ENCODE peak calls at places on chromosome 16, in seven cellular contexts. W is left ventricle myocardium inferior, Z is body of pancreas, F is MM.1S, X is astrocyte, V is lung, C is psoas muscle. G is an unnamed sample.

GRCh38 chr16:337975-338575 is 14.4 kb downstream of the AXIN1 start:
- DNase-seq in Z (no peak), C (no peak), V (no peak), X (no peak), W (no peak), F (no peak), G (no peak)

GRCh38 chr16:50587543-50587942 is 39.3 kb downstream of the NKD1 start:
- DNase-seq in W (no peak), X (no peak), C (no peak), Z (no peak), F (no peak), V (no peak), G (no peak)

GRCh38 chr16:64545769-64546168 is 576.1 kb downstream of the CDH11 start:
- DNase-seq in F (no peak), C (no peak), V (no peak), Z (no peak), X (peak), W (no peak), G (no peak)

GRCh38 chr16:80788016-80788415 is 16.4 kb downstream of the CDYL2 start:
- DNase-seq in W (no peak), Z (no peak), F (no peak), C (no peak), X (peak), V (no peak), G (no peak)

GRCh38 chr16:54265558-54266213 is 20.9 kb downstream of the IRX3 start:
- DNase-seq in F (no peak), W (no peak), X (peak), Z (no peak), C (no peak), V (no peak), G (no peak)

GRCh38 chr16:29804455-29805231 is 1.7 kb upstream of the MAZ start:
- DNase-seq in C (peak), F (peak), Z (peak), W (peak), X (no peak), V (no peak), G (no peak)

GRCh38 chr16:84058211-84058610 is 15.6 kb upstream of the SLC38A8 start:
- DNase-seq in F (no peak), C (peak), X (no peak), W (no peak), Z (no peak), V (no peak), G (peak)

GRCh38 chr16:35731341-35732040 is 2272.1 kb downstream of the TP53TG3F start:
- DNase-seq in W (no peak), C (no peak), X (no peak), Z (no peak), F (no peak), V (no peak), G (no peak)

GRCh38 chr16:79066621-79067020 is 533.9 kb downstream of the MAF start:
- DNase-seq in X (no peak), C (no peak), Z (peak), F (no peak), V (no peak), W (no peak), G (peak)

GRCh38 chr16:66894948-66895696 is 14.8 kb downstream of the PDP2 start:
- DNase-seq in C (peak), W (peak), V (peak), X (peak), F (peak), Z (peak), G (peak)

GRCh38 chr16:78762222-78762621 is 662.8 kb downstream of the WWOX start:
- DNase-seq in F (peak), V (no peak), C (no peak), X (no peak), Z (no peak), W (no peak), G (no peak)

GRCh38 chr16:64397042-64397441 is 724.8 kb downstream of the CDH11 start:
- DNase-seq in Z (no peak), W (no peak), X (peak), V (no peak), C (no peak), F (no peak), G (no peak)

DNA sequence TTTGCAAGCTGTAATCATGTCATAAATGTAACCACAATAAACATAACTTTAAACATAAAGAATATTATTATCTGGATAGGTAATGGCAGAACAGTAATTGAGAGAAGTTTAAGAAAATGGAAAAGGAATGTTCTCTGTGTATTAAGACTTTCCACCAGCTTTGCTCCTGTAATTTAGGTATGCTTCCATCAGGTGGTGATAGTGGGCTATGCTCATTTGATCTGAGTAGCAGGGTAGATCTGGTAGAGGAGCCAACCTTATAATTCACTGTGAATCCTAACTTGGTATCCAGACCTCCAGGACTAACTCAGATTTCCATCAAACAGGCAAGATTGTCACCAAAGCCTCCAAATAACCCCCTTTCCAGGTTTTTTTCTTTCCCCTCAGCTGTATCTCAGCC is 137.9 kb upstream of the ZKSCAN2 start:
- DNase-seq in W (no peak), V (no peak), Z (no peak), X (no peak), C (no peak), F (no peak), G (no peak)
- TF ChIP-seq CTCF in W (no peak), V (no peak), Z (no peak), X (no peak), C (no peak), F (peak), G (no peak)

GRCh38 chr16:85565796-85566501 is 47.2 kb upstream of the GSE1 start:
- DNase-seq in C (no peak), Z (no peak), W (no peak), F (no peak), X (no peak), V (no peak), G (no peak)

GRCh38 chr16:85569039-85569614 is 44.0 kb upstream of the GSE1 start:
- DNase-seq in W (no peak), C (no peak), V (no peak), X (no peak), F (no peak), Z (no peak), G (no peak)

GRCh38 chr16:85568519-85568918 is 44.6 kb upstream of the GSE1 start:
- DNase-seq in F (no peak), Z (no peak), V (peak), X (no peak), C (no peak), W (no peak), G (no peak)

GRCh38 chr16:85566502-85567100 is 46.5 kb upstream of the GSE1 start:
- DNase-seq in X (no peak), Z (no peak), V (no peak), F (no peak), C (no peak), W (no peak), G (no peak)

DNA sequence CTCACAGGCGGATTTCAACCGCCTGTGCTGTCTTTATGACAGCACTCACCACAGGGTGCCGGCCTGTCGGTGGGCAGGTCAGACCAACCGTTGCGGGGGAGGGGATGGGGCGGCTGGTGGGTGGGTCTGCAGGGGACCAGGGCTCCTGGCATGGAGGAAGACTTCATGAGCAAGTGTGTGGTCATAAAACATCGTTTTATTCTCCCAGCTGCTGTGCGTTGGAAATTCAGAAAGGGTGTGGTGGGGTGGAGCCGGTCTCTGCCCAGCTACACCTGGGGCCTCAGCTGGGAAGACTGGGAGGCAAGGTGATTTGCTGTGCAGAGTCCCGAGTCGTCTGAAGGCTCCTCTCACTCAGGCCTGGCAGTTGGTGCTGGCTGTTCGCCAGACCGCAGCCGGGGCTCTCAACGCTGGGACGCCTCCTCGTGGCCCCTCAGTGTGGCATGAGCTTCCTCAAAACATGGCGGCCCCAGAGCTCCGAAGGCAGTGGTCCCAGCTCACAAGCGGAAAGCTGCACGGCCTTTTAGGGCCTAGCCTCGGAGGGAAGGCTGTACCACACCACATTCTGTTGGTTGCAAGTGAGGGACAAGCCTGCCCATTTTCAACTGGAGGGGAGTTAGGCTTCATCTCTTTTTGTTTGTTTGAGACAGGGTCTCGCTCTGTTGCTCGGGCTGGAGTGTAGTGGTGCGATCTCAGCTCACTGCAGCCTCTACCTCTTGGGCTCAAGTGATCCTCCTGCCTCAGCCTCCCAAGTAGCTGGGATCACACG is 45.8 kb upstream of the GSE1 start:
- DNase-seq in Z (no peak), F (no peak), W (no peak), X (no peak), C (no peak), V (no peak), G (no peak)
- H3K27ac ChIP-seq in Z (no peak), F (no peak), W (no peak), X (no peak), C (no peak), V (no peak), G (no peak)

GRCh38 chr16:88633684-88634140 is 4.7 kb upstream of the IL17C start:
- DNase-seq in F (peak), Z (no peak), X (no peak), V (no peak), C (no peak), W (no peak), G (peak)
- TF ChIP-seq CTCF in F (peak), Z (no peak), X (no peak), V (no peak), C (no peak), W (peak), G (peak)

DNA sequence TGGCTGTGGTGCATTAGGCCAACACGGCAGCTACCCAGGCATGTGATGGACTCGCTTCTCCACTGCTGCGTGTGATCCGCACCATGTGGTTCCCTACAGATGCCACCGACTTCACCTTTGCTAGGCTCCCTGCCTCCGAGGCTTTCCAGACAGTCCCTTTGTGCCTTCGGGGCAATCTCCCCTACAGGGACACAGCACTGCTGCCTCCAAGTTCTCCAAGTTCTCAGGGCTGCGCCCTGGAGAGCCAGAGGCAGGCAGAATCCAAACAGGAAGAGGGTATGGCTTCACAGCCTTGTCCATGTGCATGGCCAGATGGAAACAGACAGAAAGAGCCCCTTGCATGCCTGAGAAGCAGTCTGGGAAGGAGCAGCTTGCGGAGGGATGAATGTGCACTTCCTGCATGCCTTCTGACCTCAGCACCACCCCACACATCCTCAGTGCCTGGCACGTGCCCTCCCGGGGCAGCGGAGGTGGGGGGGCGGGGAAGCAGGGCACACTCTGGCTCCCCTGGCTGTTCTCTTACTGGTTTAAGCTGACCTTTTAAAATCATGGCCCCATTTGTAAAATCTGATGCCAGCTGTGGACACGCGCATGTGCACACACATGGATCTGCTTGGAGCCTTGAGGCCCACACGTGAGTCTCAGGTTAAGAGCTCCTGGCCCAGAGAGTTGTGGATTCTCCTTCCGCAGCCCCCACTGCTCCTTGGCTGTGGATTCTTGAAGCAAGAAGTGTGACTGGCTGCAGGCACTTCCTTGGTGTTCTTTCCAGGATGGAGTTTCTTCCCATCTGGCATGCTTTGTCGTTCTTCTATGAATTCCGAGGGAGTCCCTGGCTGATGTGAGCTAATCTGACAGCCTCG is 55.3 kb upstream of the MTSS2 start:
- DNase-seq in V (no peak), C (no peak), W (no peak), F (no peak), X (peak), Z (no peak), G (no peak)
- H3K27ac ChIP-seq in V (no peak), C (no peak), W (peak), F (no peak), X (peak), Z (no peak), G (no peak)

GRCh38 chr16:87056083-87056482 is 261.1 kb downstream of the C16orf95 start:
- DNase-seq in C (no peak), F (no peak), Z (no peak), V (no peak), X (peak), W (no peak), G (no peak)
- TF ChIP-seq CTCF in C (no peak), F (no peak), Z (no peak), V (no peak), X (peak), W (peak), G (no peak)

GRCh38 chr16:46884513-46885293 is 541 bp downstream of the GPT2 start:
- DNase-seq in X (no peak), V (no peak), Z (peak), F (peak), C (no peak), W (no peak), G (peak)

GRCh38 chr16:46882940-46883307 is 1.2 kb upstream of the GPT2 start:
- DNase-seq in C (no peak), F (no peak), W (no peak), X (no peak), Z (no peak), V (no peak), G (no peak)

GRCh38 chr16:46883353-46883689 is 841 bp upstream of the GPT2 start:
- DNase-seq in Z (no peak), X (no peak), C (no peak), V (no peak), W (no peak), F (no peak), G (no peak)

GRCh38 chr16:46882304-46882939 is 1.7 kb upstream of the GPT2 start:
- DNase-seq in X (no peak), Z (no peak), F (no peak), V (no peak), C (no peak), W (no peak), G (no peak)

DNA sequence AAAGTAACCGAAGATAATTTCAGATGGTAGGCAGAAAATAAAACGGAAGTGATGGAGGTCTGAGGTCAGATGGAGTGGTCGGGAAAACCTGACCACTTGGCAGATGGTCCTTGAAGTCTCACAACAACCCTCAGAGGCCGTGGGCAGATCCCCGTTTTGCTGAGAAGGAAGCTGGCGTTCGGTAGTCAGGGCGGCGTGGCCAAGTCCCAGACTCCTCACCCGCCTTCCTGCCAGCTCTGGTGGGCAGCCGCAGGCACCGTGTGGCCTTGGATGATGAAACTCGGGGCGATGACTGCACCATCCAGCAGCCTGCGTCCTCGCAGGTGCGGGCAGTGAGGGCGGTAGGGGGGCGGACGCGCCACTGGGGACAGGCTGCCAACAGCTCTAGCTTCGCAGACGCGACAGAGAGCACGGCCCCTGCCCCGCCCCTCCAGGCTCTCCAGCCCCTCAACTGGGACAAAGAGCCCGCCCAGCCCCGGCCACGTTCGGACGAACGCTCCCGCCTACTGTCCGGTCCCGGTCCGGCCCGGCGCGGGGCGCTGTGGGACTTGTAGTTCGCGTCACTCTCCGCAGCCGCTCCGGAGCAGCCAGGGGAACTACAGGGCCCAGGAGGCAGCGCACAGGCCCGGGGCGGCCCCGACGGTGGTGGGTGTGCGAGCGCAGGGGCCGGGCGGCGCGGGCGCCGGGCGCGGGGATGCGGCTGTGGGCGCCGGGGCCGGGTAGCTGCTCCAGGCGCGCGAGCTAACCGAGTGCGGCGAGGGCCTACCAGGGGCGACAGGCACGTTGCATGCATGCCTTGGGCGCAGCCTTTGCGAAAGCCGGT is at the start of gene GPT2:
- DNase-seq in X (peak), Z (peak), F (peak), V (peak), W (peak), C (peak), G (peak)
- H3K27ac ChIP-seq in X (no peak), Z (peak), F (peak), V (no peak), W (peak), C (peak), G (peak)

GRCh38 chr16:56743840-56744239 is 13.9 kb downstream of the NUP93 start:
- DNase-seq in X (peak), Z (no peak), V (no peak), C (peak), F (no peak), W (peak), G (no peak)
- TF ChIP-seq CTCF in X (no peak), Z (no peak), V (no peak), C (no peak), F (no peak), W (peak), G (no peak)

DNA sequence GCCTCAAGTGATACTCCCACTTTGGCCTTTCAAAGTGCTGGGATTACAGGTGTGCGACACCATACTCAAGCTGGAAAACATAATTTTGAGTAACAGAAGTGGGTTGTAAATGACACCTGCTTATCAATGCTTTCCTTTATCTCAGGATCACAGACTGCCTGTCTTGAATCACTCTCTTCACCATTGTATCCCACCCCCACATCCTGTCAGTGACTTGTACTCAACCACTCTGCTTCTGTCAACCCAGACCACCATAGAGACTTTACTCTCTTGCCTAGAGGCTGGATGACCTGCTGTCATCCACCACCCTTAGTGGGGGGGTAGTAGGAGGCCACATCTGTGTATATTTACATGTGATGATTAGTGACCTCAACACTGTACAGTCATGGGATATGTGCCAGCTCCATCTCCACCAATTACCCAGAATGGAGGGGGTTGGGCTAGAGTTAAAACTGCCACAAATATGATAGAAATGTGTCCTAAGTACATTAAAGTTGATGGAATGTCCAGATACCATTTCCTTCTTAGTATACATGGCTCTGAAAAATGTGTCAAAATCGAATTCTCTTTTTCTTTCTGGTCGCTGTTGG is 338.7 kb downstream of the GRIN2A start:
- DNase-seq in X (peak), V (no peak), Z (no peak), C (no peak), F (no peak), W (no peak), G (no peak)
- H3K27ac ChIP-seq in X (peak), V (no peak), Z (no peak), C (no peak), F (no peak), W (no peak), G (peak)

GRCh38 chr16:7014756-7015155 is 317.9 kb upstream of the RBFOX1 start:
- DNase-seq in C (no peak), Z (no peak), W (no peak), F (no peak), V (no peak), X (no peak), G (no peak)
- TF ChIP-seq CTCF in C (no peak), Z (no peak), W (no peak), F (no peak), V (no peak), X (no peak), G (no peak)

G was measured in dorsolateral prefrontal cortex.